ENCODE peak calls at places on chromosomes 11 and 22, in four cellular contexts. W, Z, E and D are unnamed samples.

GRCh38 chr11:26187639-26188038 is 144.3 kb upstream of the ANO3 start:
- DNase-seq in W (peak; percentile 62), Z (no peak), E (no peak), D (peak; percentile 30)

GRCh38 chr11:12316432-12316831 is 60.9 kb upstream of the PARVA start:
- DNase-seq in W (no peak), Z (no peak), E (no peak), D (no peak)

GRCh38 chr11:9662273-9662672 is 1.6 kb upstream of the SWAP70 start:
- DNase-seq in W (no peak), Z (no peak), E (no peak), D (no peak)

GRCh38 chr11:18394300-18394927 is at the start of gene LDHA:
- DNase-seq in W (peak; percentile 93), Z (peak; percentile 96), E (peak; percentile 88), D (peak; percentile 96)

GRCh38 chr11:75938543-75938942 is 123.5 kb downstream of the UVRAG start:
- DNase-seq in W (no peak), Z (no peak), E (no peak), D (no peak)

GRCh38 chr11:69173925-69174591 is 18.3 kb downstream of the SMIM38 start:
- DNase-seq in W (peak; percentile 46), Z (no peak), E (no peak), D (no peak)

GRCh38 chr22:47407626-47408025 is 645.2 kb downstream of the TBC1D22A start:
- DNase-seq in W (no peak), Z (no peak), E (no peak), D (no peak)

GRCh38 chr11:100823360-100823759 is 136.3 kb downstream of the ARHGAP42 start:
- DNase-seq in W (no peak), Z (no peak), E (no peak), D (no peak)

GRCh38 chr11:104965735-104966134 is 2.6 kb downstream of the CASP4 start:
- DNase-seq in W (no peak), Z (no peak), E (no peak), D (no peak)

GRCh38 chr11:105202422-105202821 is 62.9 kb upstream of the CARD18 start:
- DNase-seq in W (peak; percentile 24), Z (no peak), E (no peak), D (no peak)

GRCh38 chr11:12377106-12377823 is at the start of gene PARVA:
- DNase-seq in W (peak; percentile 50), Z (no peak), E (peak; percentile 86), D (peak; percentile 78)

GRCh38 chr11:107996025-107996776 is 12.5 kb upstream of the CUL5 start:
- DNase-seq in W (no peak), Z (no peak), E (no peak), D (no peak)

GRCh38 chr11:45305874-45306623 is 19.9 kb upstream of the SYT13 start:
- DNase-seq in W (no peak), Z (no peak), E (no peak), D (no peak)
- TF ChIP-seq PHF8 in W (no peak), Z (no peak), E (no peak), D (no peak)

GRCh38 chr11:92300871-92301270 is 76.3 kb downstream of the FAT3 start:
- DNase-seq in W (no peak), Z (no peak), E (no peak), D (no peak)

GRCh38 chr11:92296138-92296515 is 71.5 kb downstream of the FAT3 start:
- DNase-seq in W (no peak), Z (no peak), E (no peak), D (peak; percentile 24)

GRCh38 chr11:92297551-92298237 is 73.1 kb downstream of the FAT3 start:
- DNase-seq in W (no peak), Z (no peak), E (no peak), D (no peak)

GRCh38 chr11:92298238-92298565 is 73.6 kb downstream of the FAT3 start:
- DNase-seq in W (no peak), Z (no peak), E (no peak), D (no peak)

GRCh38 chr11:92295175-92296137 is 70.8 kb downstream of the FAT3 start:
- DNase-seq in W (no peak), Z (no peak), E (no peak), D (peak; percentile 24)
- TF ChIP-seq JUN in W (no peak), Z (no peak), E (no peak), D (no peak)

GRCh38 chr11:1927151-1928037 is 7.9 kb downstream of the TNNT3 start:
- DNase-seq in W (no peak), Z (no peak), E (no peak), D (no peak)
- TF ChIP-seq PHF8 in W (no peak), Z (no peak), E (no peak), D (no peak)

GRCh38 chr11:71446942-71447688 is 1.1 kb downstream of the DHCR7 start:
- DNase-seq in W (peak; percentile 73), Z (no peak), E (no peak), D (no peak)

GRCh38 chr11:71449596-71449995 is 1.4 kb upstream of the DHCR7 start:
- DNase-seq in W (no peak), Z (no peak), E (no peak), D (no peak)

GRCh38 chr11:71448257-71449161 is at the start of gene DHCR7:
- DNase-seq in W (peak; percentile 90), Z (peak; percentile 97), E (peak; percentile 97), D (peak; percentile 94)

GRCh38 chr11:71446150-71446549 is 2.0 kb downstream of the DHCR7 start:
- DNase-seq in W (no peak), Z (no peak), E (no peak), D (no peak)

GRCh38 chr11:71447791-71448256 is 369 bp downstream of the DHCR7 start:
- DNase-seq in W (no peak), Z (peak; percentile 84), E (peak; percentile 83), D (peak; percentile 33)
- TF ChIP-seq JUN in W (no peak), Z (no peak), E (no peak), D (no peak)

GRCh38 chr11:113168804-113169342 is 145.5 kb upstream of the TTC12 start:
- DNase-seq in W (no peak), Z (no peak), E (no peak), D (no peak)

GRCh38 chr11:113167599-113167998 is 146.8 kb upstream of the TTC12 start:
- DNase-seq in W (no peak), Z (peak; percentile 9), E (no peak), D (no peak)

GRCh38 chr11:113166280-113166679 is 148.1 kb upstream of the TTC12 start:
- DNase-seq in W (no peak), Z (no peak), E (no peak), D (no peak)

GRCh38 chr11:113173023-113173594 is 141.3 kb upstream of the TTC12 start:
- DNase-seq in W (no peak), Z (no peak), E (no peak), D (no peak)

GRCh38 chr11:113168358-113168757 is 146.0 kb upstream of the TTC12 start:
- DNase-seq in W (no peak), Z (no peak), E (no peak), D (no peak)
- TF ChIP-seq PHF8 in W (no peak), Z (no peak), E (no peak), D (no peak)